ENCODE peak calls at places on chromosomes 4 and X, in eight cellular contexts. E is right atrium auricular region; Q is effector memory CD4-positive, alpha-beta T cell; G is glutamatergic neuron; O is RPMI7951; Z is activated CD8-positive, alpha-beta T cell treated with anti-CD3 and anti-CD28 coated beads for 36 hours; R is GM10248; T is OCI-LY7. B is an unnamed sample.

GRCh38 chr4:139525414-139525813 is 30.6 kb downstream of the SETD7 start:
- DNase-seq in Q (no peak), Z (no peak), T (no peak), O (no peak), G (no peak), E (no peak), R (no peak), B (no peak)

GRCh38 chr4:178174756-178175155 is 732.5 kb upstream of the AGA start:
- DNase-seq in O (no peak), Q (no peak), G (no peak), Z (no peak), E (no peak), T (no peak), R (no peak), B (no peak)

GRCh38 chrX:13085533-13085932 is 41.1 kb upstream of the FAM9C start:
- DNase-seq in O (no peak), Q (peak), T (peak), Z (peak), G (no peak), E (no peak), R (no peak), B (no peak)

GRCh38 chrX:79161655-79162054 is 17.2 kb downstream of the GPR174 start:
- DNase-seq in E (no peak), G (no peak), Z (peak), O (no peak), R (peak), Q (peak), T (peak), B (no peak)

GRCh38 chr4:94588900-94589693 is 137.4 kb downstream of the PDLIM5 start:
- DNase-seq in E (no peak), G (no peak), R (no peak), Q (no peak), Z (no peak), T (no peak), O (no peak), B (no peak)

GRCh38 chr4:55468724-55469123 is 73.0 kb downstream of the TMEM165 start:
- DNase-seq in O (peak), Z (no peak), Q (no peak), E (no peak), G (no peak), T (no peak), R (no peak), B (no peak)

GRCh38 chr4:128524311-128524710 is 236.7 kb upstream of the PGRMC2 start:
- DNase-seq in E (no peak), O (peak), T (no peak), R (no peak), G (no peak), Z (no peak), Q (no peak), B (no peak)

GRCh38 chr4:140637836-140638235 is 69.1 kb upstream of the UCP1 start:
- DNase-seq in T (peak), G (no peak), R (peak), Q (no peak), E (no peak), O (peak), Z (peak), B (peak)

GRCh38 chr4:1711055-1711905 is 839 bp downstream of the SLBP start:
- DNase-seq in R (no peak), G (peak), Z (peak), O (peak), T (peak), Q (no peak), E (no peak), B (peak)

GRCh38 chrX:64977830-64978229 is 1.6 kb upstream of the ZC4H2 start:
- DNase-seq in Z (no peak), G (no peak), O (peak), E (no peak), T (no peak), R (no peak), Q (no peak), B (no peak)

GRCh38 chr4:95701500-95701899 is 138.4 kb upstream of the PDHA2 start:
- DNase-seq in R (no peak), Q (no peak), O (no peak), E (no peak), Z (no peak), T (no peak), G (no peak), B (no peak)

GRCh38 chr4:123786159-123786915 is 389.7 kb downstream of the SPRY1 start:
- DNase-seq in G (no peak), Q (no peak), R (no peak), Z (no peak), T (no peak), E (no peak), O (no peak), B (no peak)

GRCh38 chr4:60313616-60314015 is 886.5 kb upstream of the ADGRL3 start:
- DNase-seq in O (no peak), Q (no peak), R (no peak), E (no peak), T (no peak), Z (no peak), G (no peak), B (no peak)

GRCh38 chr4:75919914-75920313 is 17.7 kb upstream of the PPEF2 start:
- DNase-seq in R (no peak), Q (no peak), T (no peak), Z (no peak), O (no peak), E (no peak), G (peak), B (no peak)

GRCh38 chr4:151998723-151999122 is 237.9 kb upstream of the GATB start:
- DNase-seq in R (no peak), Z (no peak), G (no peak), O (no peak), Q (no peak), T (no peak), E (no peak), B (no peak)

GRCh38 chr4:2079006-2079405 is 19.9 kb downstream of the NAT8L start:
- DNase-seq in O (no peak), R (no peak), Q (no peak), T (no peak), E (no peak), G (no peak), Z (no peak), B (no peak)

GRCh38 chr4:173270312-173271027 is 63.7 kb downstream of the HMGB2 start:
- DNase-seq in O (peak), T (no peak), G (no peak), Q (no peak), R (no peak), E (no peak), Z (no peak), B (no peak)